ENCODE peak calls at places on chromosomes 4 and X, in five cellular contexts. B, Q, E, K and L are unnamed samples. For H3K4me1 and H3K9me3, the result is how much of the 10 kb centered on the place peaks cover.

GRCh38 chrX:23742174-23742692 is 843 bp downstream of the ACOT9 start:
- DNase-seq in K (peak), Q (no peak), E (peak), B (no peak), L (no peak)

GRCh38 chr4:39975488-39976089 is 2.1 kb downstream of the PDS5A start:
- DNase-seq in K (no peak), B (no peak), Q (no peak), E (no peak), L (no peak)

GRCh38 chr4:78616046-78616498 is 64.5 kb downstream of the ANXA3 start:
- DNase-seq in Q (no peak), B (no peak), E (no peak), K (no peak), L (no peak)

GRCh38 chr4:53840643-53841042 is 223.8 kb downstream of the CHIC2 start:
- DNase-seq in B (no peak), K (peak), Q (no peak), E (no peak), L (no peak)

GRCh38 chr4:2432991-2433530 is 14.3 kb downstream of the CFAP99 start:
- DNase-seq in E (no peak), Q (no peak), K (no peak), B (no peak), L (no peak)

GRCh38 chr4:126899382-126899801 is 733.4 kb upstream of the INTU start:
- DNase-seq in Q (no peak), B (no peak), K (peak), E (peak), L (no peak)

GRCh38 chrX:71627588-71628404 is 9.5 kb upstream of the CXCR3 start:
- DNase-seq in B (no peak), K (no peak), E (no peak), Q (no peak), L (no peak)

GRCh38 chr4:88791274-88791673 is 93.6 kb upstream of the NAP1L5 start:
- DNase-seq in E (no peak), B (no peak), Q (no peak), K (peak), L (no peak)

GRCh38 chr4:74944354-74944793 is 11.5 kb downstream of the PARM1 start:
- DNase-seq in E (peak), B (no peak), K (peak), Q (no peak), L (no peak)

GRCh38 chr4:26325191-26325590 is 4.4 kb downstream of the RBPJ start:
- DNase-seq in K (peak), E (no peak), Q (no peak), B (no peak), L (no peak)

GRCh38 chr4:69057620-69058409 is 38.5 kb upstream of the UGT2B7 start:
- DNase-seq in K (no peak), Q (no peak), B (no peak), E (no peak), L (no peak)

GRCh38 chrX:16838202-16839066 is 31.7 kb downstream of the RBBP7 start:
- DNase-seq in B (no peak), E (peak), Q (no peak), K (no peak), L (no peak)

GRCh38 chr4:168765726-168766125 is 244.3 kb downstream of the CBR4 start:
- DNase-seq in B (peak), Q (no peak), E (peak), K (peak), L (no peak)

GRCh38 chr4:52643190-52643589 is 15.9 kb downstream of the USP46 start:
- DNase-seq in K (no peak), Q (no peak), E (no peak), B (no peak), L (no peak)

GRCh38 chr4:7068883-7069282 is 1.0 kb upstream of the GRPEL1 start:
- DNase-seq in B (no peak), K (no peak), Q (no peak), E (no peak), L (no peak)

GRCh38 chr4:61740950-61741638 is 541.0 kb downstream of the ADGRL3 start:
- DNase-seq in Q (no peak), B (no peak), E (peak), K (no peak), L (no peak)

GRCh38 chrX:25020391-25021131 is 4.8 kb upstream of the ARX start:
- DNase-seq in Q (peak), B (no peak), K (no peak), E (no peak), L (no peak)

GRCh38 chr4:81085291-81085690 is 54.8 kb downstream of the BMP3 start:
- DNase-seq in Q (no peak), B (no peak), E (no peak), K (no peak), L (no peak)

GRCh38 chrX:133365886-133366611 is 49.2 kb downstream of the GPC4 start:
- DNase-seq in B (no peak), Q (no peak), K (no peak), E (no peak), L (no peak)

GRCh38 chrX:45751156-45751555 is 550.5 kb upstream of the DIPK2B start:
- DNase-seq in E (no peak), K (no peak), B (no peak), Q (no peak), L (no peak)

GRCh38 chr4:183100298-183100599 is 1.2 kb downstream of the WWC2 start:
- DNase-seq in Q (no peak), E (no peak), B (no peak), K (no peak), L (no peak)

GRCh38 chr4:183099537-183100297 is 660 bp downstream of the WWC2 start:
- DNase-seq in E (peak), B (no peak), K (peak), Q (no peak), L (no peak)

GRCh38 chr4:183097251-183098079 is 1.6 kb upstream of the WWC2 start:
- DNase-seq in Q (peak), K (no peak), E (peak), B (no peak), L (no peak)

GRCh38 chr4:183098080-183098722 is 856 bp upstream of the WWC2 start:
- DNase-seq in K (peak), B (no peak), Q (no peak), E (peak), L (no peak)

DNA sequence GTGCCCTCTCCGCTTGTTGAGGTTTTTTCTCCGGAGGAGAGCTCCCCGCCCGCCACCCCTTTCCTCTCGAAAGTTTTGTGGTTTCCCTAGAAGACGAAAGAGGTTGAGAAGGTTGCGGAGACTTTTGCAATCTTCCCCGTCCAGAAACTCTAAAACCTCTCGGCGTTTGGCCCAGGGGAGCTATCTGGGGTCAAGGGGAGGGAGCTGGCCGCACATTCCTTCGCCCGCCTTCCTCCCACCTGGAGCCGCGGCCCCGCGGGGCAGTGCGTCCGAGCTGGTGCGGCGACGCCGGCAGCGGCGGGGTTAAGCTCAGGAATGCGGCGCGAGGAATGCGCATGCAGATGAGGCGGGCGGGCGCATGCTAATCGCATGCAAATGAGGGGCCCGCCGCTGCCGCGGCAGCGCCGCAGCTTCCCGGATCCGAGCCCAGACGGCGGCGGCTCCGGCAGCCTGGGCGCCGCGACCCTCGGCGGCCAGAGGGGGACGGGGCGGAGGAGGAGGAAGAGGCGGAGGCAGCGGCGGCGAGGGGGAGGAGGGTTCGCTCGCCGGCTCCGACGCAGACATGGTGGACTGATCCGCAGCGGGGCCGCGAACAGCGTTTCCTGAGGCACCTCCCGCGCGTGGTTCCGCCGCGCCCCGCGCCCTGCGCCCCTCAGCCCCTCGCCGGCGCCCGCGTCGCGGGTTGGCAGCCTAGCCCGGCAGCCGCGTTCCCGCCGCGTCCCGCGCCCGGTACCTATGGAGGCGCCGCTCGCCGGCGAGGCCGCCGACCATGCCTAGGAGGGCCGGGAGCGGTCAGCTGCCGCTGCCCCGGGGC is at the start of gene WWC2:
- DNase-seq in B (peak), K (peak), Q (peak), E (peak), L (peak)
- H3K4me1 ChIP-seq in B (under half), K (under half), Q (under half), E (under half), L (half or more)

GRCh38 chr4:110484029-110484428 is 8.1 kb downstream of the ENPEP start:
- DNase-seq in K (no peak), E (no peak), Q (no peak), B (no peak), L (no peak)
- H3K4me3 ChIP-seq in K (no peak), E (no peak), Q (no peak), B (no peak), L (no peak)

DNA sequence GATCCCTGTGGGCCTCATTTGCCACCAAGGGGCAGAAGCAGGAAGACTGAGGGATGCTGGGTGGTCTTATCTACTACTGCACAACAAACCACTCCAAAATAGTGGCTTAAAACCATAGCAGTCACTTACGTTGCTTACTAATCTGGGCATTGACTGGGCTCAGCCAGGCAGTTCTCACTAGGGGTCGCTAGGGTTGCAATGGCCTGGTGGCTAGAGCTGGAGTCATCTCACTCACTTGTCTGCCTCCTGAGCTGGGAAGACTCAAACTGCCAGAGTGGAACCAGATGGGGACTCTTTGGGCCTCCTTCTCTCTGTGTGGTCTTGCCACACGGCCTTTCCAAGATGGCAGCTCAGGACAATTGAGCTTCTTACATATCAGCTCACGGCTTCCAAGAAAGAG is 216.3 kb upstream of the BCOR start:
- DNase-seq in Q (no peak), K (no peak), B (no peak), E (no peak), L (no peak)
- H3K9me3 ChIP-seq in Q (under half), K (under half), B (under half), E (under half), L (under half)

GRCh38 chr4:86946868-86947493 is 12.2 kb downstream of the AFF1 start:
- DNase-seq in E (no peak), Q (no peak), B (no peak), K (no peak), L (no peak)

GRCh38 chr4:86948276-86948675 is 13.5 kb downstream of the AFF1 start:
- DNase-seq in K (no peak), Q (no peak), E (no peak), B (no peak), L (no peak)

GRCh38 chr4:86942185-86942666 is 7.4 kb downstream of the AFF1 start:
- DNase-seq in Q (no peak), K (no peak), E (no peak), B (no peak), L (no peak)

GRCh38 chr4:86947494-86948120 is 12.8 kb downstream of the AFF1 start:
- DNase-seq in E (no peak), B (no peak), Q (no peak), K (no peak), L (no peak)

DNA sequence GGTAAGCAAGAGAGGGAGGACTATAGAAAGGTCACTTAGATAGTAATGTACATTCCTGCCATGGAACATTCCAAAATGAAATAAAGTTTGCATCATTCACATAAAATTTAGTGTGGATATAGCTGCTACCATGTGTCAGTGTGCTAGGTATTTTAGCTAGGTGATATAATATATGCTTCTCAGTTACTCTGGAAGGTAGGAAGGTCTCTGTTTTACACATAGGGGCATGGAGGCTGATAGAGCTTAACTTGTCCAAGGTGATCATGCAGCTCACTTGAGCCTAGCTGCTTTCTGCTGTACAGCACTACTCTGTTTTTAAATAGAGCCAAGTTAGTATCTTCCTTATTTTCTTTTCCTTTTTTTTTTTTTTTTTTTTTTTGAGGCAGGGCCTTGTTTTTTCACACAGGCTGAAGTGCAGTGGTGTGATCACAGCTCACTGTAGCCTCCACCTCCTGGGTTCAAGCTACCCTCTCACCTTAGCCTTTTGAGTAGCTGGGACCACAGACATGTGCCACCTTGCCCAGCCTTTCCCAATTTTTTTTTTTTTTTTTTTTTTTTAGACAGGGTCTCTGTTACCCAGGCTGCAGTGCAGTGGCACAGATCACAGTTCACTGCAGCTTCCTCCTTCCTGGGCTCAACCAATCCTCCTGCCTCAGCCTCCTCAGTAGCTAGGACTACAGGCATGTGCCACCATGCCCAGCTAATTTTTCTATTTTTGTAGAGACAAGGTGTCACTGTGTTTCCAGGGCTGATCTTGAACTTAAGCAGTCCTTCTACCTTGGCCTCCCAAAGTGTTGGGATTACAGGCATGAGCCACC is 10.4 kb downstream of the AFF1 start:
- DNase-seq in Q (no peak), B (no peak), K (no peak), E (no peak), L (no peak)
- H3K4me1 ChIP-seq in Q (under half), B (under half), K (under half), E (under half), L (half or more)

DNA sequence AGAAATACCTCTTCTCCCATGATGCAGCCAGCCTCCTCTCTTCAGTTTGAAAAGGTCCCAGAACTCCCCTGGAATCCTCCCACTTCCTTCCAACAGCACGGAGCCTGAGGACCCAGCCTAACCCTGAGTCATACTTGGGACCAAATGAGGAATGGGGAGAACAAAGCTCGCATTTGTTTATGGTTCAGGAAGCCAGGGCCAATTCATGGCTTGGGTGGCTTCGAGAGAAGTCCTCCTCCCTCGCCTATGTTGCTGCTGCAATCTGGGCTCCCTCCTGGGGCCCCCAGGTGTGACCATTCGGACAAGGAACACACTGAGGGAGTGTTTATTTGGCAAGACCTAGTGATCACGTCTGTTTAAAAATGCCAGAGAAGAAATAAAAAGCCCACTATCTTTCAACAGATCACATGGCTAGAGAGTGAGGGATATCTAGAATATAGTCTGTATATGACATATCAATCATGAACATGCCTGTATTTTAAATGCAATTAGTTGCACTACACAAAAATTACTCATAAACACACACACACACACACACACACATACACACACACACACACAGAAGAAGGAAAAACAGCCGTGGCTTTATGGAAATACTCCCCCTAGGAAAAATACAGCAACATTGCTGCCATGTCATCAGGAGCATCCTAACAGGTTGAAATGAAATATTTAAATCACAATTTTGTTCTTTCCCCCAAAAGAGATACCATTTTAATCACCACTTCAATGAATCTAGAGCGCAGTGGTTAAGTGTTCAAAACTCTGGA is 155.7 kb upstream of the MAP3K15 start:
- DNase-seq in K (peak), B (no peak), Q (no peak), E (peak), L (no peak)
- H3K4me3 ChIP-seq in K (peak), B (no peak), Q (no peak), E (peak), L (no peak)

GRCh38 chrX:149845385-149845784 is 35.6 kb upstream of the MAGEA8 start:
- DNase-seq in K (no peak), Q (no peak), B (no peak), E (no peak), L (no peak)

GRCh38 chrX:149851864-149852263 is 29.1 kb upstream of the MAGEA8 start:
- DNase-seq in Q (no peak), B (no peak), K (no peak), E (no peak), L (no peak)

GRCh38 chrX:149849787-149850186 is 31.2 kb upstream of the MAGEA8 start:
- DNase-seq in Q (no peak), B (no peak), E (no peak), K (no peak), L (no peak)

GRCh38 chrX:149846789-149847188 is 34.2 kb upstream of the MAGEA8 start:
- DNase-seq in K (no peak), E (no peak), B (no peak), Q (no peak), L (no peak)

DNA sequence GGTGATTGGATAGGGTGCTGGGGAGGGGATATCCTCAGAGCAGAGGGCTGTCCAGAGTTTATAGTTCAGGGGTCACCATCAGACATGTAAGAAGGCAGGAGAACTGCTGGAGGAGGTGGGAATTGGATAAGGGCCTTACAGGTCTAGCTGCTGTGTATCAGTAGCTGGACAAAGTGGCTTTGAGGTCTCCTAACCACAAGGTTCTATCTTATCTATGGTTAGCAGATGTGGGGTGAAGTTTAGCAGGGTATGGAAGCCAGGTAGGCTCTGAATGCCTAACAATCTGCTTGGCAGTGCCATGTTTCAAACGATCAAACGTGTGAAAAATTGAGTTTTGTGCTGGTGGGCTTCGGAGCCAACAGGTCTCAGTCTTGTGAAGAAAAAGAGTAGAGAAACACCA is 32.1 kb upstream of the MAGEA8 start:
- DNase-seq in K (no peak), Q (no peak), E (no peak), B (no peak), L (no peak)
- H3K9me3 ChIP-seq in K (under half), Q (under half), E (under half), B (under half), L (under half)

GRCh38 chrX:7389576-7389975 is 241.6 kb upstream of the PUDP start:
- DNase-seq in B (no peak), K (no peak), E (no peak), Q (no peak), L (no peak)
- H3K4me1 ChIP-seq in B (under half), K (under half), E (under half), Q (under half), L (under half)